ENCODE peak calls at places on chromosomes 11 and 22, in nine cellular contexts. L is lower lobe of right lung, F is cardiac muscle cell, E is AG10803, C is MM.1S, K is left ventricle myocardium inferior, R is body of pancreas, B is foreskin fibroblast, M is fibroblast of the aortic adventitia. W is an unnamed sample.

GRCh38 chr22:36360871-36361383 is 26.8 kb downstream of the MYH9 start:
- DNase-seq in L (no peak), C (no peak), F (peak; percentile 55), M (peak; percentile 67), R (no peak), E (peak; percentile 47), K (no peak), B (no peak), W (no peak)

GRCh38 chr11:66529069-66529468 is 16.8 kb downstream of the ZDHHC24 start:
- DNase-seq in L (no peak), B (no peak), R (no peak), E (no peak), C (no peak), F (no peak), K (no peak), M (no peak), W (no peak)

GRCh38 chr11:1218788-1219445 is 3.9 kb upstream of the MUC5B start:
- DNase-seq in K (no peak), B (no peak), E (no peak), C (no peak), M (no peak), F (no peak), R (no peak), L (peak; percentile 40), W (peak; percentile 27)

GRCh38 chr11:31817621-31818493 is 6.7 kb upstream of the PAX6 start:
- DNase-seq in E (no peak), F (no peak), L (no peak), K (no peak), C (no peak), R (peak; percentile 60), B (no peak), M (no peak), W (no peak)

GRCh38 chr11:2224254-2224653 is 46.1 kb downstream of the ASCL2 start:
- DNase-seq in L (no peak), M (no peak), C (no peak), E (no peak), K (no peak), F (no peak), B (no peak), R (no peak), W (no peak)

GRCh38 chr11:65538232-65538914 is 13.5 kb downstream of the SCYL1 start:
- DNase-seq in K (no peak), M (no peak), B (no peak), C (no peak), E (no peak), L (no peak), R (no peak), F (no peak), W (peak; percentile 19)

GRCh38 chr22:30514252-30514651 is 8.8 kb upstream of the SEC14L4 start:
- DNase-seq in E (no peak), L (no peak), K (no peak), M (no peak), B (no peak), R (no peak), C (no peak), F (no peak), W (no peak)

GRCh38 chr11:31022080-31022479 is 347.5 kb downstream of the DCDC1 start:
- DNase-seq in K (no peak), B (no peak), F (no peak), E (no peak), L (no peak), M (no peak), R (no peak), C (no peak), W (no peak)

GRCh38 chr11:60563553-60564235 is 48.5 kb downstream of the MS4A13 start:
- DNase-seq in F (no peak), B (no peak), E (peak; percentile 0), K (no peak), M (peak; percentile 1), R (no peak), C (peak; percentile 70), L (no peak), W (no peak)
- H3K4me3 ChIP-seq in F (no peak overlapping the region), B (no peak overlapping the region), E (no peak overlapping the region), K (no peak overlapping the region), M (no peak overlapping the region), R (no peak overlapping the region), C (no peak overlapping the region), L (no peak overlapping the region), W (no peak overlapping the region)

GRCh38 chr11:122101625-122102291 is 14.3 kb downstream of the BLID start:
- DNase-seq in E (peak; percentile 90), M (peak; percentile 89), C (no peak), L (no peak), B (peak; percentile 80), K (peak; percentile 50), R (peak; percentile 55), F (peak; percentile 92), W (peak; percentile 61)

GRCh38 chr11:122100222-122101080 is 15.6 kb downstream of the BLID start:
- DNase-seq in M (peak; percentile 89), F (peak; percentile 87), R (peak; percentile 39), B (peak; percentile 69), L (no peak), K (peak; percentile 63), C (no peak), E (peak; percentile 86), W (peak; percentile 81)

GRCh38 chr11:122098223-122098980 is 17.6 kb downstream of the BLID start:
- DNase-seq in M (peak; percentile 63), B (no peak), L (no peak), C (no peak), K (no peak), E (no peak), F (no peak), R (no peak), W (no peak)

GRCh38 chr11:122097419-122098001 is 18.5 kb downstream of the BLID start:
- DNase-seq in F (peak; percentile 71), K (no peak), L (no peak), B (no peak), R (no peak), E (peak; percentile 74), M (peak; percentile 79), C (no peak), W (no peak)

DNA sequence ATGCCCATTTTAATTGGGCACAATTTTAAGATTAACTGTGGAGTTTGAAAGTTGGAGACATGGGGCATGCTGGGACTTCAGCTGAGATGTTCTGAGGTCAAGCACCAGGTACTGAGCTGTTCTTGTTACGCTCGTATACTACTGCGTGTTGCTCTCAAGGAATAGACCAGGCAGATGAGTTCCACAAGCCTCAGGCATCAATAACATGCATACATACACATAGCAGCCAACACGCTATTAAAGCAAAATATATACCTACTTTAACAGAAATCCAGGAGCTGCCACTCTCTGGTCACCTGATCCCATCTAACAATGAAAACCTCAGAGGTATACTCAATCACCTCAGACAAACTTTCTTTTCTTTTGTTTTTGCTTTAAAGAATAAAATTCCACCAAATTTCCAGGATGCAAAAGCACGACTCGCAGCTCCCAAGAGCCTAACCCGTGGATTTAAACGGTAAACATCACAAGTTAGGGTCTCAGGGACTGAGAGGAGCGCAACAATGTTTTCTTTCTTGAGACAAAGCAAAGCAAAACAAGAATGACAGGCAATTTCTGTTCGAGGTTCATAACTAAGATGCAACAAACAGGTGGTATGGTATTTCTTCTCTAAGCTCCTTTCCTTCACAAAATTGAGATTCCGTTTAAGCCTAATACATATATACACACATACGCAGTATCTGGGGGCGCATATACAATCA is 16.5 kb downstream of the BLID start:
- DNase-seq in K (no peak), B (no peak), M (peak; percentile 79), E (peak; percentile 71), C (no peak), L (no peak), F (peak; percentile 73), R (no peak), W (no peak)
- H3K4me3 ChIP-seq in K (peak overlapping the region; percentile 72), B (peak overlapping the region; percentile 93), M (peak overlapping the region; percentile 64), E (peak overlapping the region; percentile 82), C (no peak overlapping the region), L (peak overlapping the region; percentile 51), F (peak overlapping the region; percentile 61), R (peak overlapping the region; percentile 12), W (peak overlapping the region; percentile 91)

DNA sequence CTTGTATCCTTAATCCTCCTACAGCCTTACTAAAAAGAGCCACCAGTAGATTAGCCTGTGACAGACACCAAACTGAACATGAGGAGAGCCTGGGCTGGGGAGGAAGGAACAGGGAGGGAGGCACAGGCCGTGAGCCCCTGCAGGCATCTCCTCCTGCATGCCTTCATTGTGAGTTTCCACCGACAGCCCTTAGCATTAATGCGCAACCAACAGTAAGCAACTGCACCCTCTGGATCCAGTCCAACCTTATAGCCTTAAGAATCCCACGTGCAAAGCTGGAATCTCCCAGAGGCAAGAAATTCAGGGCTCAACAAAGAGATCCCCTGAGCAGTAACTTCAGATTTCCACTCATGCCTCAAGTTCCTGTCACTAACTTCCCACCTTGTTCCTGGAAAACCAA is 84.6 kb downstream of the ETS1 start:
- DNase-seq in F (peak; percentile 92), R (no peak), C (no peak), E (peak; percentile 90), B (peak; percentile 86), L (no peak), M (peak; percentile 49), K (no peak), W (no peak)
- H3K4me3 ChIP-seq in F (no peak overlapping the region), R (no peak overlapping the region), C (no peak overlapping the region), E (no peak overlapping the region), B (no peak overlapping the region), L (no peak overlapping the region), M (no peak overlapping the region), K (peak overlapping the region; percentile 32), W (no peak overlapping the region)

GRCh38 chr22:37545703-37546435 is 14.4 kb upstream of the CDC42EP1 start:
- DNase-seq in B (peak; percentile 96), K (peak; percentile 94), F (peak; percentile 100), L (peak; percentile 90), M (peak; percentile 97), C (no peak), E (peak; percentile 96), R (peak; percentile 91), W (peak; percentile 98)

GRCh38 chr22:37542959-37543358 is 17.3 kb upstream of the CDC42EP1 start:
- DNase-seq in K (no peak), L (no peak), R (no peak), B (no peak), C (no peak), F (no peak), M (no peak), E (no peak), W (no peak)

GRCh38 chr22:37547249-37547741 is 13.0 kb upstream of the CDC42EP1 start:
- DNase-seq in E (peak; percentile 60), L (no peak), K (no peak), R (peak; percentile 41), F (peak; percentile 52), C (no peak), M (peak; percentile 49), B (peak; percentile 28), W (no peak)

GRCh38 chr22:37546436-37547248 is 13.6 kb upstream of the CDC42EP1 start:
- DNase-seq in R (peak; percentile 94), B (peak; percentile 70), F (peak; percentile 97), M (peak; percentile 89), C (no peak), E (peak; percentile 84), L (peak; percentile 73), K (peak; percentile 78), W (peak; percentile 90)

DNA sequence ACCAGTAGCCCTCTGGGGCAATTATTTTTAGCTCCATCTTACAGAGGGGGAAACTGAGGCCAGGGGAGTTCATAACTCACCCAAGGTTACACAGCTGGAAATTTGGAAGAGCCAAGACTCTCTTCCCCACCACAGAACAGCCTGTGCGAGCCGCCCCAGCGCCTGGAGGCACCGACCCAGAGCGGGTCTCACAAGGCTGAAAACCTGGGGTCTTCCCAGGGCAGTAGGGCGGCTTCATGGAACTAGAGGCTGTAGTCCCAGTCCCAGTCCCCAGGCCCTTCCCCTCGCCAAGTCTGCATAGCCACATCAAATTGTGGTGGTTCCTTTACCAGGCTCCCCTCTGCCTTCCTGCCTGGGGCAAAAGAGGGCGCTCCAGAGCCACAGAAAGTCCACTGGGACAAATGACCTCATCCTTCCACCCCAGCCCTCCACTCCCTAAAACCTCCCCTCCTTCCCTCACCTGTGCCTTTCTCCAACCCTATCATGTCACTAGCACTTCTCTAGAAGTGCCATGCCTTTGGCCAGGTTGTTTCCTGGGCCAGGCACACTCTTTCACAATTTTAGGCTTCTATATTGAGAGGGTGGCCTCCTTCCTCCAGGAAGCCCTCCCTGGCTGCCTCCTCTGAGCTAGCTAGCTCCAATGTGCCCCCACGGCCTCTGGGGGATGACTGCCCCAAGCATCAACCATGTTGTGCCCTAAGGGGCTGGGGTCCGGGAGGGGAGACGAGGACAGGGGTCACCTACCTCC is 15.2 kb upstream of the CDC42EP1 start:
- DNase-seq in K (peak; percentile 68), B (peak; percentile 53), R (peak; percentile 90), E (peak; percentile 61), F (peak; percentile 84), C (peak; percentile 48), L (peak; percentile 82), M (peak; percentile 70), W (peak; percentile 70)
- H3K4me3 ChIP-seq in K (peak overlapping the region; percentile 53), B (peak overlapping the region; percentile 23), R (no peak overlapping the region), E (peak overlapping the region; percentile 47), F (no peak overlapping the region), C (no peak overlapping the region), L (peak overlapping the region; percentile 37), M (no peak overlapping the region), W (no peak overlapping the region)